ENCODE peak calls at places on chromosomes 7 and 10, in four cellular contexts. R is neuronal stem cell, K is IMR-90, L is mesendoderm. O is an unnamed sample.

GRCh38 chr10:69958232-69958902 is 94.3 kb upstream of the MACROH2A2 start:
- DNase-seq in K (peak; percentile 53), R (no peak), L (peak; percentile 88), O (peak; percentile 59)

GRCh38 chr10:130432271-130432670 is 296.1 kb downstream of the GLRX3 start:
- DNase-seq in K (no peak), L (no peak), R (no peak), O (peak; percentile 1)

GRCh38 chr7:114539575-114539974 is 125.0 kb downstream of the FOXP2 start:
- DNase-seq in K (peak; percentile 35), R (no peak), L (peak; percentile 28), O (no peak)

GRCh38 chr10:99329891-99330674 is 927 bp downstream of the CNNM1 start:
- DNase-seq in L (peak; percentile 39), K (peak; percentile 4), R (peak; percentile 11), O (peak; percentile 51)

GRCh38 chr10:95426482-95426881 is 134.7 kb downstream of the SORBS1 start:
- DNase-seq in K (no peak), R (no peak), L (no peak), O (no peak)

GRCh38 chr10:28839600-28840007 is 162.3 kb downstream of the BAMBI start:
- DNase-seq in L (peak; percentile 53), R (no peak), K (peak; percentile 79), O (no peak)

GRCh38 chr7:105581066-105581811 is at the start of gene EFCAB10:
- DNase-seq in R (peak; percentile 80), L (peak; percentile 97), K (peak; percentile 38), O (peak; percentile 99)

GRCh38 chr7:55073051-55073511 is 54.3 kb downstream of the EGFR start:
- DNase-seq in K (peak; percentile 81), L (no peak), R (no peak), O (no peak)

GRCh38 chr10:97060441-97061084 is 125.2 kb downstream of the SLIT1 start:
- DNase-seq in R (no peak), K (peak; percentile 7), L (no peak), O (no peak)

GRCh38 chr7:5422324-5423271 is 1.0 kb downstream of the TNRC18 start:
- DNase-seq in K (peak; percentile 24), R (no peak), L (peak; percentile 64), O (no peak)

GRCh38 chr7:66380285-66380888 is 175.3 kb downstream of the TPST1 start:
- DNase-seq in K (peak; percentile 47), R (no peak), L (no peak), O (no peak)

GRCh38 chr10:78460204-78460603 is 426.5 kb downstream of the RPS24 start:
- DNase-seq in K (no peak), R (no peak), L (no peak), O (no peak)

GRCh38 chr10:72503241-72503640 is 122.6 kb downstream of the MICU1 start:
- DNase-seq in K (peak; percentile 69), L (no peak), R (no peak), O (no peak)

GRCh38 chr7:87347207-87347606 is 1.7 kb downstream of the CROT start:
- DNase-seq in K (no peak), L (no peak), R (no peak), O (no peak)

GRCh38 chr10:52322941-52323340 is 8.9 kb downstream of the DKK1 start:
- DNase-seq in K (peak; percentile 19), R (no peak), L (no peak), O (no peak)

GRCh38 chr10:3807221-3807927 is 22.4 kb upstream of the KLF6 start:
- DNase-seq in R (no peak), L (no peak), K (no peak), O (no peak)

GRCh38 chr10:96720422-96721206 is at the start of gene PIK3AP1:
- DNase-seq in K (no peak), R (peak; percentile 30), L (peak; percentile 63), O (peak; percentile 84)

GRCh38 chr7:43585521-43585920 is 2.6 kb downstream of the STK17A start:
- DNase-seq in K (peak; percentile 78), L (no peak), R (no peak), O (no peak)

GRCh38 chr10:75926763-75927162 is 495.3 kb downstream of the LRMDA start:
- DNase-seq in K (peak; percentile 19), L (peak; percentile 30), R (no peak), O (no peak)

GRCh38 chr7:47915066-47915976 is 32.9 kb downstream of the PKD1L1 start:
- DNase-seq in K (no peak), R (no peak), L (peak; percentile 43), O (no peak)

GRCh38 chr7:1263391-1263951 is 30.8 kb downstream of the UNCX start:
- DNase-seq in L (no peak), R (no peak), K (no peak), O (no peak)

GRCh38 chr10:102119417-102120141 is 589 bp downstream of the LDB1 start:
- DNase-seq in K (peak; percentile 67), R (peak; percentile 48), L (peak; percentile 85), O (peak; percentile 80)
- H3K4ac ChIP-seq in K (peak overlapping the region; percentile 96), R (no peak overlapping the region), L (peak overlapping the region; percentile 64), O (no peak overlapping the region)

DNA sequence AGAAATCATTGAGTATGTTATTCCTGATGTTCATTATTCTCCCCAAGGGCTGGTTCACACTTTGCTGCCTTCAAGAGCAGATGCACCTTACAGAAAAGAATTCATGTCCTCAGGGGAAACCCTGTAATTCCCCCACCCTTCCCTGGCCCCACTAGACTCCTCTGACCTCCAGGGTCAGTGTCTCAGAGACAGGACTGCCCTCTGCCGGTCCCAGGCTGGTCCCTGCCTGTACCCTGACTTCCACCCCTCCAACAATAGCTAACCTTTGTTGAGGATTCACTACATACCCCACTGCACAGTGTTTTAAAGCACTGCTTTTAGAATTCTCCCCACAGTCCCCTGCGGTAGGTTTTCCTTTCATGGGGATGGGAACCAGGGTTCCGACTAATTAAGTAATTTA is 4.4 kb upstream of the SEPHS1 start:
- DNase-seq in L (peak; percentile 72), R (no peak), K (no peak), O (peak; percentile 68)
- H3K4ac ChIP-seq in L (no peak overlapping the region), R (no peak overlapping the region), K (no peak overlapping the region), O (no peak overlapping the region)

DNA sequence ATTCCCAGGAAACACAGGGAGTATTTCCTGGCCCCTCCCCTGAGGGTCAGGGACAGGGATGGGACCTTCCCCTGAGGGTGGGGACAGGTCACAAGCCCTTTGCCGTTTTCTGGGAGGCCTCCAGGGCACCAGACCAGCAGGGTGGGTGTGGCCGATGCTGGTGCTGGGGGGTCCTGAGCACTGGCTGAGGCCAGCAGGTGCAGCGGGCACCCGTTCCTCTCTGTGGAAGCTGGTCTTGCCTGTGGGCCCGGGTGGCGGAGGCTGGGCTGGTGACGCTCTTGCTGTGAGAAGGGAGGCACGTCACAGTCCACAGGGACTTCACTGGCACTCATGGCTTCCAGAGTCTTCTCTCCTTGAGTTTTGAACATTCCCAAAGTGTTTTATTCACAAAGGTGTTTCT is 44.2 kb upstream of the CFAP46 start:
- DNase-seq in L (no peak), R (no peak), K (no peak), O (no peak)
- H3K4ac ChIP-seq in L (no peak overlapping the region), R (no peak overlapping the region), K (no peak overlapping the region), O (no peak overlapping the region)

GRCh38 chr10:91589015-91589655 is 43.7 kb downstream of the PPP1R3C start:
- DNase-seq in L (no peak), R (no peak), K (peak; percentile 46), O (no peak)

GRCh38 chr10:91589656-91590035 is 43.2 kb downstream of the PPP1R3C start:
- DNase-seq in K (no peak), R (no peak), L (no peak), O (no peak)

GRCh38 chr10:91591792-91592165 is 41.1 kb downstream of the PPP1R3C start:
- DNase-seq in K (no peak), L (no peak), R (no peak), O (no peak)

GRCh38 chr10:91590904-91591791 is 41.7 kb downstream of the PPP1R3C start:
- DNase-seq in L (peak; percentile 35), R (no peak), K (peak; percentile 93), O (no peak)

DNA sequence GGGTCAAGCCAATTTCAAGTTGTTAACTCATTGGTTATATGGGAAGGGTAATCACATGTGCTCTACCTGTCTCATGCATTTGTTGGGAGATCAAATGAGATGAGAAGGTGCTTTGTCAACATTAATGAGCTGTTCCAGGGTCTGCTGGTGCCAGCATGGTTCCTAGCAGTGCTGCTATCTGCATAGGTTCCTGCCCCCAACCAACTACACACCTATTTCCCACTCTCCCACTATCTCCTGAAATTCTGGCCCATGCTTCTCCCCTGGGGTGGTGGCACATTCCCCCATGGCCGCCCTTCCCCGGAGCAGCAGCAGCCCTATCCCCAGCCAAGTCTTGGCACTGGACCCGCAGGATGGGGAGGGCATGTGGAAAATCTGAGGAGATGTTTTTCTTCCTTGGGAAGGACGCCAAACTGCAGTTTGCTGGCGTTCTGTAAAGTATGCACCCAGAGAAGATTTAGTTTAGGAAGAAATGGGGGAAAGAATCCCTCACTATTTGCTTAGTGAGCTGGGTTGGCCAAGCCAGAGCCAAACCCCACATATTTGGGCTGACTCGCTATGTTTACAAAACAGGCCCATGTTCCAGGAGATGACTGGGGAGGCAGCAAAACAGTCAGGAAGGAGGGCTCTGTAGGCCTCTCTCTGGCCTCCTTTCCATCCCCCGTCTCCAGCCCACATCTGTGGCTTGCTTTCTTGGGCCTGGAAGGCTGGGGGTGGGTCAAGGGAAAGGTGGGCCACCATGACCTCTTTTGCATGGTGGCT is 42.5 kb downstream of the PPP1R3C start:
- DNase-seq in R (no peak), L (no peak), K (peak; percentile 92), O (no peak)
- H3K4ac ChIP-seq in R (no peak overlapping the region), L (no peak overlapping the region), K (peak overlapping the region; percentile 95), O (no peak overlapping the region)

DNA sequence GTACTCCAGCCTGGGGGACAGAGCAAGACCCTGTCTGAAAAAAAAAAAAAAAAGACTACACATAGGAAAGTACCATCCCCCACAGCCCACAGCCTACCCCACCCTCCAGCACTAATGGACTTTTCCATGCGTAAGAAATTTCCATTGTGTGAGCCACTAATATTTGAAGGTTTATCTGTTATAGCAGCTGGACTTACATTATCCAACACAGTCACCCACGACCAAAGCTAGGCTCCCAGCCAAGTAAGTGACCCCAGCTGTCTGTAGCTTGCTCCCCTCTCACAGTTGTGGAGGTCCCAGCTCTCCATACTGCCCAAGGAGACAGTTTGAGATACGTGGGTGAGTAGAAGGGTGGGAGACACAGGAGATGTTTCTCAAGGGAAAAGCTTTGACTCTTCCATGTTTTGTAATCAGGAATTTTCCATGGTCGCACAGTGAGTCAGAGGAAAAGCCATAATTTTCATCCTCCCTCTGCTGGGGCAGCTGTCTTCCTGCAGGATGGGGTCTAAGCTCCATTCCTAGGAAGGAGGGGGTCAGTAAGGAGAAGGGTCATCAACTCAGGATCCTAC is 57.4 kb downstream of the CAV1 start:
- DNase-seq in R (no peak), L (peak; percentile 32), K (peak; percentile 74), O (no peak)
- H3K4ac ChIP-seq in R (no peak overlapping the region), L (no peak overlapping the region), K (peak overlapping the region; percentile 98), O (no peak overlapping the region)

DNA sequence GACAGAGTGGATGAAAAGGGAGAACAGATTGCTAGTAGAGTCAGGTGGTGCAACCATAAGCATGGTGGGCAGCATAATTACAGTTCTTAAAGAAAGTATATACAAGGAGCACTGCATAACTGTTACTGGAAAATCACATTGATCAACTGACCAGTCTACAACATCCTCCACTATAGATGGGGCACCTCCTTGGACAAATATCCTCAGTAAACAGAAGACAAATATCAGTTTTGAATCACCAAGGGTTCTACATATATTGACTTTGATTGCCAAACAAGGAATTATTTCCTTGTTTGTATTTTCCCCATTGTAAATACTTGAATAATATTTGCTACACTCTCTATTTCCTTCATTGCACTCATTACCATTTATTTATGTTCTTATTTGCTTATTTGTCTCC is 17.6 kb upstream of the CRPPA start:
- DNase-seq in L (no peak), K (no peak), R (no peak), O (no peak)
- H3K4ac ChIP-seq in L (no peak overlapping the region), K (no peak overlapping the region), R (no peak overlapping the region), O (no peak overlapping the region)